ENCODE peak calls at places on chromosome 20, in four cellular contexts. One of them, this sample, is unnamed. For H3K36me3, the result is how much of the 10 kb centered on the place peaks cover.

GRCh38 chr20:571754-572331 is 28.3 kb upstream of the CSNK2A1 start:
- DNase-seq in neural progenitor cell: peak
- DNase-seq in fibroblast of lung: peak
- DNase-seq in IMR-90: no peak
- DNase-seq in this sample: peak

GRCh38 chr20:12315652-12316051 is 398.0 kb downstream of the BTBD3 start:
- DNase-seq in fibroblast of lung: no peak
- DNase-seq in neural progenitor cell: no peak
- DNase-seq in IMR-90: no peak
- DNase-seq in this sample: no peak

GRCh38 chr20:59481082-59482018 is 123.0 kb upstream of the PHACTR3 start:
- DNase-seq in neural progenitor cell: no peak
- DNase-seq in IMR-90: no peak
- DNase-seq in fibroblast of lung: no peak
- DNase-seq in this sample: no peak

GRCh38 chr20:14775778-14776177 is 438.4 kb upstream of the FLRT3 start:
- DNase-seq in IMR-90: no peak
- DNase-seq in neural progenitor cell: no peak
- DNase-seq in fibroblast of lung: peak
- DNase-seq in this sample: no peak

GRCh38 chr20:47208534-47209174 is 147.8 kb downstream of the ZMYND8 start:
- DNase-seq in IMR-90: no peak
- DNase-seq in neural progenitor cell: no peak
- DNase-seq in fibroblast of lung: no peak
- DNase-seq in this sample: no peak

GRCh38 chr20:39289316-39289715 is 327.2 kb downstream of the DHX35 start:
- DNase-seq in fibroblast of lung: no peak
- DNase-seq in IMR-90: no peak
- DNase-seq in neural progenitor cell: peak
- DNase-seq in this sample: no peak

GRCh38 chr20:31494131-31494530 is 19.0 kb downstream of the REM1 start:
- DNase-seq in fibroblast of lung: peak
- DNase-seq in IMR-90: peak
- DNase-seq in neural progenitor cell: peak
- DNase-seq in this sample: no peak

GRCh38 chr20:2538931-2539330 is 2.6 kb downstream of the TMC2 start:
- DNase-seq in fibroblast of lung: no peak
- DNase-seq in neural progenitor cell: no peak
- DNase-seq in IMR-90: no peak
- DNase-seq in this sample: no peak

GRCh38 chr20:9807176-9807575 is 31.7 kb downstream of the PAK5 start:
- DNase-seq in IMR-90: no peak
- DNase-seq in neural progenitor cell: no peak
- DNase-seq in fibroblast of lung: no peak
- DNase-seq in this sample: no peak

GRCh38 chr20:35307666-35308653 is 15.7 kb upstream of the FAM83C start:
- DNase-seq in IMR-90: peak
- DNase-seq in neural progenitor cell: no peak
- DNase-seq in fibroblast of lung: peak
- DNase-seq in this sample: no peak

GRCh38 chr20:44736170-44737021 is 9.3 kb upstream of the KCNK15 start:
- DNase-seq in neural progenitor cell: peak
- DNase-seq in IMR-90: peak
- DNase-seq in fibroblast of lung: peak
- DNase-seq in this sample: peak

GRCh38 chr20:381581-382290 is 1.2 kb downstream of the TRIB3 start:
- DNase-seq in IMR-90: peak
- DNase-seq in neural progenitor cell: peak
- DNase-seq in fibroblast of lung: peak
- DNase-seq in this sample: peak

GRCh38 chr20:50731930-50732690 is 730 bp downstream of the PARD6B start:
- DNase-seq in neural progenitor cell: peak
- DNase-seq in fibroblast of lung: no peak
- DNase-seq in IMR-90: no peak
- DNase-seq in this sample: no peak

GRCh38 chr20:15556869-15557268 is 1016.4 kb downstream of the KIF16B start:
- DNase-seq in fibroblast of lung: no peak
- DNase-seq in neural progenitor cell: no peak
- DNase-seq in IMR-90: no peak
- DNase-seq in this sample: no peak

GRCh38 chr20:44041001-44041400 is 126.3 kb downstream of the TOX2 start:
- DNase-seq in IMR-90: no peak
- DNase-seq in neural progenitor cell: no peak
- DNase-seq in fibroblast of lung: no peak
- DNase-seq in this sample: no peak

GRCh38 chr20:56426026-56426425 is 14.0 kb downstream of the CASS4 start:
- DNase-seq in neural progenitor cell: no peak
- DNase-seq in IMR-90: no peak
- DNase-seq in fibroblast of lung: no peak
- DNase-seq in this sample: no peak

GRCh38 chr20:39773380-39774000 is 811.3 kb downstream of the DHX35 start:
- DNase-seq in IMR-90: no peak
- DNase-seq in fibroblast of lung: peak
- DNase-seq in neural progenitor cell: no peak
- DNase-seq in this sample: no peak

GRCh38 chr20:57400821-57401564 is 9.8 kb downstream of the RBM38 start:
- DNase-seq in fibroblast of lung: no peak
- DNase-seq in IMR-90: no peak
- DNase-seq in neural progenitor cell: no peak
- DNase-seq in this sample: no peak

GRCh38 chr20:2307136-2307535 is 11.3 kb downstream of the TGM3 start:
- DNase-seq in IMR-90: no peak
- DNase-seq in neural progenitor cell: no peak
- DNase-seq in fibroblast of lung: no peak
- DNase-seq in this sample: no peak

GRCh38 chr20:32149566-32150170 is 40.2 kb downstream of the TM9SF4 start:
- DNase-seq in IMR-90: peak
- DNase-seq in fibroblast of lung: peak
- DNase-seq in neural progenitor cell: no peak
- DNase-seq in this sample: no peak

GRCh38 chr20:38937978-38938473 is 11.8 kb downstream of the FAM83D start:
- DNase-seq in fibroblast of lung: no peak
- DNase-seq in neural progenitor cell: no peak
- DNase-seq in IMR-90: no peak
- DNase-seq in this sample: no peak

DNA sequence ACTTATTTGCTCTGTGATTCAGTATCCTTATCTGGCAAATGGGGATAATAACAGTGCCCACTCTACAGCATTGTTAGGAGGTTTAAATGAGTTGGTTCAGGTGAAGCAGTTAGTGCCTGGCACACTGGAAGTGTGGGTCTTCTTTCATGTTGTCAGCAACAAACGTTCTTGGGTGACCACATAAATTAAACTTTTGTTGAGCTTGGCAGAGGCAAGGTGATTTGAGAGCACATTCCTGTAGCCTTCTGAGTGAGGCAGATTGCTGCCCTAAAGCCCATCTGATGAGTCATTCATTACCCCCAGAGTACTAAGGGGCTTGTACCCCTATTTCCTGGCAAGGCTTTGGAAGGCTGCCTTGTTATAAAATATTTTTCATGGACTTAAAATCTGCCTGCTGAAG is 25.8 kb downstream of the SEC23B start:
- DNase-seq in neural progenitor cell: no peak
- DNase-seq in fibroblast of lung: peak
- DNase-seq in IMR-90: no peak
- DNase-seq in this sample: no peak
- H3K36me3 ChIP-seq in neural progenitor cell: under half
- H3K36me3 ChIP-seq in fibroblast of lung: under half
- H3K36me3 ChIP-seq in IMR-90: under half
- H3K36me3 ChIP-seq in this sample: under half

GRCh38 chr20:7741866-7742265 is 198.4 kb downstream of the HAO1 start:
- DNase-seq in IMR-90: no peak
- DNase-seq in neural progenitor cell: no peak
- DNase-seq in fibroblast of lung: peak
- DNase-seq in this sample: no peak

GRCh38 chr20:7744411-7744810 is 195.8 kb downstream of the HAO1 start:
- DNase-seq in neural progenitor cell: no peak
- DNase-seq in fibroblast of lung: peak
- DNase-seq in IMR-90: peak
- DNase-seq in this sample: no peak

DNA sequence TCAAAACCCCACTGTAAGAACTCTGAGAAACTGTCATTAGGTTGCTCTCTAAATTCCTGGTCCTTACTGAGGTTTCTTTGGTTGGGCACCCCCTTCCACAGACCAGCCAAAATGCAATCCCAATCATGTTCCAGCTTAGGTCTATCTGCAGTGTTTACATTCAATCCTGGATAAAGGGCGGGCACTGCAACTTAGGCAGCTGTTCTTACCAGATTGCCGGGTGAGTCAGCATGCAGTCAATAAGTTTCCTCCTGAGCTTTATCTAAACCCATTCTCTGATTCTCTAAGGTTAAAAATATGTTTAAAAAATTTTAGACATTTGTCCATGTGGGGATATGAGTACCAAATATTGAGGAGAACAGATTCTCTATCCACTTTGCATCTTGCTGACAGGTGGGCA is 197.8 kb downstream of the HAO1 start:
- DNase-seq in IMR-90: peak
- DNase-seq in fibroblast of lung: peak
- DNase-seq in neural progenitor cell: no peak
- DNase-seq in this sample: no peak
- TF ChIP-seq CTCF in IMR-90: no peak
- TF ChIP-seq CTCF in fibroblast of lung: no peak
- TF ChIP-seq CTCF in neural progenitor cell: no peak
- TF ChIP-seq CTCF in this sample: no peak

DNA sequence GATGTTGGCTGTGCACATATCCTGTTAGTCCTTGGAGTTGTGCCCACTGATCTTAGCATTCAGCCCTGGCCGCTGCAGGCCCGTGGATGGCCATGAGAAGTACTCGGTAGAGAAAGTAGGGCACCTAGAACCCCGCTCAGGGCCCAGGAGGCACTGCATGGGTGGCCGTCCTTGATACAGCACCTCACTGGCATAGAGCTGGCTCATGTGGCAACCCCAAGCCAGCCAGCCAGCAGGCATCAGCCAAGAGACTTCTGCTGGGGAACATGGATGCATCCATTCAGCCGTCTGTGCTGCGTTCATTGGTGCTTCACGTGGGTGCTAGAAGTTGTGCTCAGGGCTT is 10.5 kb downstream of the PYGB start:
- DNase-seq in neural progenitor cell: no peak
- DNase-seq in IMR-90: no peak
- DNase-seq in fibroblast of lung: no peak
- DNase-seq in this sample: no peak
- H3K9ac ChIP-seq in neural progenitor cell: no peak
- H3K9ac ChIP-seq in IMR-90: no peak
- H3K9ac ChIP-seq in fibroblast of lung: no peak
- H3K9ac ChIP-seq in this sample: no peak

GRCh38 chr20:62009322-62009721 is 56.4 kb downstream of the TAF4 start:
- DNase-seq in IMR-90: no peak
- DNase-seq in neural progenitor cell: no peak
- DNase-seq in fibroblast of lung: no peak
- DNase-seq in this sample: no peak
- H3K36me3 ChIP-seq in IMR-90: half or more
- H3K36me3 ChIP-seq in neural progenitor cell: under half
- H3K36me3 ChIP-seq in fibroblast of lung: under half
- H3K36me3 ChIP-seq in this sample: under half

GRCh38 chr20:17023036-17023435 is 203.8 kb upstream of the PCSK2 start:
- DNase-seq in IMR-90: no peak
- DNase-seq in neural progenitor cell: peak
- DNase-seq in fibroblast of lung: no peak
- DNase-seq in this sample: no peak

GRCh38 chr20:17023811-17024210 is 203.0 kb upstream of the PCSK2 start:
- DNase-seq in neural progenitor cell: peak
- DNase-seq in fibroblast of lung: peak
- DNase-seq in IMR-90: peak
- DNase-seq in this sample: no peak

GRCh38 chr20:17029698-17030097 is 197.1 kb upstream of the PCSK2 start:
- DNase-seq in IMR-90: no peak
- DNase-seq in fibroblast of lung: peak
- DNase-seq in neural progenitor cell: no peak
- DNase-seq in this sample: no peak

GRCh38 chr20:17024513-17025105 is 202.2 kb upstream of the PCSK2 start:
- DNase-seq in fibroblast of lung: peak
- DNase-seq in IMR-90: peak
- DNase-seq in neural progenitor cell: peak
- DNase-seq in this sample: no peak

GRCh38 chr20:17026346-17026745 is 200.5 kb upstream of the PCSK2 start:
- DNase-seq in neural progenitor cell: no peak
- DNase-seq in fibroblast of lung: peak
- DNase-seq in IMR-90: peak
- DNase-seq in this sample: no peak
- TF ChIP-seq CTCF in neural progenitor cell: no peak
- TF ChIP-seq CTCF in fibroblast of lung: no peak
- TF ChIP-seq CTCF in IMR-90: no peak
- TF ChIP-seq CTCF in this sample: no peak

GRCh38 chr20:5090191-5090590 is 29.6 kb downstream of the PCNA start:
- DNase-seq in IMR-90: no peak
- DNase-seq in neural progenitor cell: no peak
- DNase-seq in fibroblast of lung: no peak
- DNase-seq in this sample: no peak

GRCh38 chr20:5081196-5081595 is 38.6 kb downstream of the PCNA start:
- DNase-seq in neural progenitor cell: no peak
- DNase-seq in fibroblast of lung: no peak
- DNase-seq in IMR-90: no peak
- DNase-seq in this sample: no peak

GRCh38 chr20:5080384-5080877 is 39.3 kb downstream of the PCNA start:
- DNase-seq in neural progenitor cell: no peak
- DNase-seq in fibroblast of lung: peak
- DNase-seq in IMR-90: peak
- DNase-seq in this sample: no peak

GRCh38 chr20:5088688-5089087 is 31.1 kb downstream of the PCNA start:
- DNase-seq in IMR-90: no peak
- DNase-seq in neural progenitor cell: no peak
- DNase-seq in fibroblast of lung: no peak
- DNase-seq in this sample: no peak

DNA sequence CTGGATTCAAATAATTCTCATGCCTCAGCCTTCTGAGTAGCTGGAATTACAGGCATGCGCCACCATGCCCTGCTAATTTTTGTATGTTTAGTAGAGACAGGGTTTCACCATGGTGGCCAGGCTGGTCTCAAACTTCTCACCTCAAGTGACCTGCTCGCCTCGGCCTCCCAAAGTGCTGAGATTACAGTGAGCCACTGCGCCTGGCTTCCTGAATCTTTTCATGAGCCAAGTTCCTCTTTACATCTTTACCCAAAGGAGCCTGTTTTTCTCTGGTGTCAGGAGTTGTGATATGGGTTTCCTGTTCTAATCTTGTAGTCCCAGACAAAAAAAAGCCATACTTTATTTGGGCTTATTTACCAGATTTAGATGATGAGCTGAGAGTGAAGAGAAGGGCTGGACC is 34.4 kb downstream of the PCNA start:
- DNase-seq in IMR-90: no peak
- DNase-seq in fibroblast of lung: no peak
- DNase-seq in neural progenitor cell: no peak
- DNase-seq in this sample: no peak
- H3K9ac ChIP-seq in IMR-90: no peak
- H3K9ac ChIP-seq in fibroblast of lung: no peak
- H3K9ac ChIP-seq in neural progenitor cell: no peak
- H3K9ac ChIP-seq in this sample: no peak

This sample was measured in colonic mucosa.